ENCODE peak calls at places on chromosomes 16 and 17, in four cellular contexts. X is left kidney, T is NCI-H1105, B is NCI-H510A treated with DMSO at 0.1 percent for 48 hours. G is an unnamed sample.
A peak's percentile ranks its signal among the peaks of the same experiment; 100 is the strongest.

GRCh38 chr17:34241062-34241461 is 14.0 kb upstream of the CCL2 start:
- DNase-seq in T (no peak), X (peak; percentile 16), B (no peak), G (no peak)

GRCh38 chr16:48393843-48394703 is 8.9 kb upstream of the SIAH1 start:
- DNase-seq in X (no peak), T (no peak), B (no peak), G (no peak)

GRCh38 chr17:64148017-64148631 is 18.2 kb upstream of the ERN1 start:
- DNase-seq in X (no peak), T (no peak), B (peak; percentile 13), G (no peak)

GRCh38 chr16:68206224-68206623 is 29.7 kb downstream of the ESRP2 start:
- DNase-seq in X (no peak), B (no peak), T (no peak), G (no peak)

GRCh38 chr17:76902476-76902875 is 34.3 kb downstream of the MGAT5B start:
- DNase-seq in B (no peak), T (no peak), X (no peak), G (no peak)

GRCh38 chr17:62727916-62728672 is 80.0 kb downstream of the MARCHF10 start:
- DNase-seq in X (no peak), B (no peak), T (no peak), G (no peak)

GRCh38 chr16:82439678-82440293 is 187.0 kb upstream of the CDH13 start:
- DNase-seq in T (no peak), B (no peak), X (no peak), G (no peak)

GRCh38 chr17:45745843-45746494 is 38.2 kb upstream of the CRHR1 start:
- DNase-seq in T (no peak), B (no peak), X (no peak), G (no peak)

GRCh38 chr17:47621293-47622178 is 28.2 kb upstream of the KPNB1 start:
- DNase-seq in B (no peak), X (no peak), T (no peak), G (no peak)

GRCh38 chr16:1345087-1345486 is 6.6 kb downstream of the TSR3 start:
- DNase-seq in B (no peak), X (no peak), T (no peak), G (no peak)

GRCh38 chr16:7938175-7938574 is 605.5 kb downstream of the RBFOX1 start:
- DNase-seq in X (peak; percentile 64), T (no peak), B (no peak), G (no peak)

GRCh38 chr17:11264183-11264871 is 23.3 kb downstream of the SHISA6 start:
- DNase-seq in X (no peak), T (no peak), B (no peak), G (no peak)

GRCh38 chr17:60592750-60593149 is 7.2 kb upstream of the PPM1D start:
- DNase-seq in B (no peak), X (no peak), T (no peak), G (no peak)

GRCh38 chr16:739560-740458 is 988 bp downstream of the CIAO3 start:
- DNase-seq in X (peak; percentile 43), T (no peak), B (no peak), G (no peak)

GRCh38 chr16:27217256-27217655 is 13.9 kb downstream of the KDM8 start:
- DNase-seq in B (no peak), T (no peak), X (peak; percentile 95), G (no peak)

GRCh38 chr17:68437979-68438877 is 19.1 kb downstream of the WIPI1 start:
- DNase-seq in T (no peak), X (no peak), B (peak; percentile 55), G (no peak)

GRCh38 chr17:64107517-64108235 is 22.3 kb downstream of the ERN1 start:
- DNase-seq in T (no peak), X (no peak), B (peak; percentile 90), G (no peak)

GRCh38 chr17:16107165-16107770 is 107.6 kb downstream of the TTC19 start:
- DNase-seq in X (no peak), T (no peak), B (no peak), G (no peak)

GRCh38 chr17:17246879-17247278 is 9.9 kb upstream of the FLCN start:
- DNase-seq in B (no peak), X (no peak), T (no peak), G (no peak)

GRCh38 chr17:45841883-45842525 is 2.7 kb upstream of the SPPL2C start:
- DNase-seq in X (no peak), T (no peak), B (peak; percentile 87), G (no peak)

GRCh38 chr16:88754912-88755744 is 29.9 kb downstream of the PIEZO1 start:
- DNase-seq in T (no peak), X (peak; percentile 64), B (no peak), G (no peak)

GRCh38 chr17:28492352-28493310 is 13.5 kb upstream of the FOXN1 start:
- DNase-seq in T (no peak), X (peak; percentile 36), B (no peak), G (peak; percentile 32)

GRCh38 chr17:27549251-27549919 is 81.6 kb upstream of the LGALS9 start:
- DNase-seq in X (no peak), B (no peak), T (no peak), G (no peak)

GRCh38 chr17:1008008-1008761 is 11.3 kb downstream of the TIMM22 start:
- DNase-seq in B (no peak), T (no peak), X (no peak), G (no peak)

GRCh38 chr17:36829676-36830075 is 107.6 kb upstream of the LHX1 start:
- DNase-seq in B (no peak), X (no peak), T (no peak), G (no peak)

GRCh38 chr16:48124266-48124665 is 31.5 kb downstream of the ABCC12 start:
- DNase-seq in B (no peak), T (no peak), X (peak; percentile 31), G (no peak)

GRCh38 chr17:54518706-54519105 is 381.9 kb upstream of the TOM1L1 start:
- DNase-seq in X (no peak), B (no peak), T (no peak), G (no peak)